ENCODE peak calls at places on chromosomes 12 and 14, in four cellular contexts. V is fibroblast of pulmonary artery, J is fibroblast of mammary gland, Z is choroid plexus epithelial cell. P is an unnamed sample.

GRCh38 chr14:101113108-101113612 is 209.6 kb upstream of the RTL1 start:
- DNase-seq in V (no peak), J (no peak), Z (no peak), P (no peak)

GRCh38 chr12:48995061-48995879 is 3.9 kb downstream of the DDN start:
- DNase-seq in V (peak), J (peak), Z (peak), P (peak)

GRCh38 chr12:111842556-111843396 is 748 bp downstream of the MAPKAPK5 start:
- DNase-seq in V (no peak), J (peak), Z (peak), P (no peak)

GRCh38 chr12:99152337-99152736 is 495.2 kb upstream of the GARIN6 start:
- DNase-seq in V (no peak), J (no peak), Z (no peak), P (no peak)

GRCh38 chr12:6161124-6161882 is 36.8 kb upstream of the VWF start:
- DNase-seq in V (peak), J (peak), Z (peak), P (no peak)

GRCh38 chr14:22849212-22849819 is 12.9 kb downstream of the MMP14 start:
- DNase-seq in V (peak), J (peak), Z (peak), P (no peak)

GRCh38 chr12:95836185-95836609 is 22.6 kb upstream of the SNRPF start:
- DNase-seq in V (peak), J (peak), Z (no peak), P (no peak)

GRCh38 chr12:64618953-64619590 is 8.8 kb downstream of the RASSF3 start:
- DNase-seq in V (peak), J (peak), Z (peak), P (no peak)

GRCh38 chr14:93880025-93880820 is 46.9 kb upstream of the FAM181A start:
- DNase-seq in V (no peak), J (peak), Z (peak), P (no peak)

GRCh38 chr14:71658261-71658860 is 273.9 kb upstream of the RGS6 start:
- DNase-seq in V (no peak), J (peak), Z (peak), P (no peak)

GRCh38 chr14:100423421-100424010 is 100.4 kb downstream of the SLC25A47 start:
- DNase-seq in V (no peak), J (no peak), Z (peak), P (no peak)

GRCh38 chr12:1313906-1314305 is 280.5 kb downstream of the FBXL14 start:
- DNase-seq in V (no peak), J (no peak), Z (no peak), P (no peak)

GRCh38 chr14:104359969-104360442 is 219.6 kb upstream of the C14orf180 start:
- DNase-seq in V (no peak), J (no peak), Z (no peak), P (no peak)

GRCh38 chr12:68831751-68832503 is 23.9 kb downstream of the MDM2 start:
- DNase-seq in V (no peak), J (no peak), Z (no peak), P (no peak)

GRCh38 chr12:124433906-124434305 is 133.5 kb downstream of the NCOR2 start:
- DNase-seq in V (no peak), J (no peak), Z (no peak), P (no peak)

GRCh38 chr12:4482936-4483335 is 37.3 kb upstream of the FGF6 start:
- DNase-seq in V (no peak), J (no peak), Z (no peak), P (no peak)

GRCh38 chr14:51780741-51781140 is 79.7 kb upstream of the GNG2 start:
- DNase-seq in V (peak), J (peak), Z (peak), P (peak)

GRCh38 chr12:57134949-57135348 is 6.7 kb downstream of the LRP1 start:
- DNase-seq in V (no peak), J (peak), Z (no peak), P (no peak)

GRCh38 chr14:44372807-44373497 is 134.1 kb downstream of the FSCB start:
- DNase-seq in V (no peak), J (no peak), Z (no peak), P (no peak)

GRCh38 chr12:108744021-108744897 is 12.9 kb upstream of the CORO1C start:
- DNase-seq in V (no peak), J (no peak), Z (no peak), P (no peak)

GRCh38 chr12:98738539-98738938 is 93.4 kb downstream of the APAF1 start:
- DNase-seq in V (no peak), J (no peak), Z (no peak), P (no peak)

GRCh38 chr12:96242597-96242996 is 48.4 kb downstream of the ELK3 start:
- DNase-seq in V (no peak), J (no peak), Z (no peak), P (no peak)

GRCh38 chr14:72111921-72112320 is 179.7 kb downstream of the RGS6 start:
- DNase-seq in V (no peak), J (no peak), Z (no peak), P (no peak)

GRCh38 chr14:75928587-75929230 is 53.1 kb downstream of the TGFB3 start:
- DNase-seq in V (peak), J (peak), Z (peak), P (no peak)

DNA sequence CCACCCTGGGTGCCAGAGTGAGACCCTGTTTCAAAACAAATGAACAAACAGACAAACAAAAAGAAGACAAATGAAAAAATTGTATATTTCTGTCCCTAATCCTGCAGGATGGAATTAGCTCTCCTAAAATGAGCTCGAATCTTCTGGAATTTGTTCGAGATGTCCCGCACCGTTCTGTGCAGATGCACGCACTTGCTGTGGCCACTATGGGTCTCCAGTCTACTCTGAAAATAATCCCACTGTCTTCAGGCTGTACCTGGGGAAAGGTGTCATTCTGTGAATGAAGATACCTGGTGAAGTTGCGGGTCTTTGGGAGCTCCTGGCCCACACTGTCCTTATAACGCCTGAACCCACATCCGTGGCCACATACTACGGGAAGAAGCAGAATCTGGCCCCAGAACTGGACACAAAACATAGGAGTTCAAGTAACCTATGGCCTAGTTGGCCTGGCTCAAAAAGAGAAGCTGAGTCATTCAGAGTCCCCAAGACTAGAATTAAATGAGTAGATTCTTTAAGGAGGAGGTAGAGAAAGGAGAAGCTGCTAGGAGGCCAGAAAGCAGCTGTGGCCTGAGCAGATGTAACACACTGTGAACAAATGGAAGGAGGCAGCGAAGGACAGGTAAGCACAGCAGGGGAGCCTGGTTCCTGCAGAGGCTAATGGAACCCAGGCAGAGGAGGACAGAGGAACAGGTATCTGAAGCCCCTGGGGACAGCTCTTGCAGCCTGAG is 108.6 kb downstream of the FOXN3 start:
- DNase-seq in V (no peak), J (peak), Z (peak), P (no peak)
- TF ChIP-seq CTCF in V (no peak), J (no peak), Z (no peak), P (no peak)

GRCh38 chr12:110335481-110336045 is 54.5 kb downstream of the ATP2A2 start:
- DNase-seq in V (no peak), J (no peak), Z (no peak), P (no peak)
- TF ChIP-seq CTCF in V (no peak), J (no peak), Z (no peak), P (no peak)

GRCh38 chr14:96108061-96108795 is 69.1 kb downstream of the C14orf132 start:
- DNase-seq in V (no peak), J (no peak), Z (no peak), P (no peak)
- TF ChIP-seq CTCF in V (no peak), J (no peak), Z (no peak), P (no peak)

DNA sequence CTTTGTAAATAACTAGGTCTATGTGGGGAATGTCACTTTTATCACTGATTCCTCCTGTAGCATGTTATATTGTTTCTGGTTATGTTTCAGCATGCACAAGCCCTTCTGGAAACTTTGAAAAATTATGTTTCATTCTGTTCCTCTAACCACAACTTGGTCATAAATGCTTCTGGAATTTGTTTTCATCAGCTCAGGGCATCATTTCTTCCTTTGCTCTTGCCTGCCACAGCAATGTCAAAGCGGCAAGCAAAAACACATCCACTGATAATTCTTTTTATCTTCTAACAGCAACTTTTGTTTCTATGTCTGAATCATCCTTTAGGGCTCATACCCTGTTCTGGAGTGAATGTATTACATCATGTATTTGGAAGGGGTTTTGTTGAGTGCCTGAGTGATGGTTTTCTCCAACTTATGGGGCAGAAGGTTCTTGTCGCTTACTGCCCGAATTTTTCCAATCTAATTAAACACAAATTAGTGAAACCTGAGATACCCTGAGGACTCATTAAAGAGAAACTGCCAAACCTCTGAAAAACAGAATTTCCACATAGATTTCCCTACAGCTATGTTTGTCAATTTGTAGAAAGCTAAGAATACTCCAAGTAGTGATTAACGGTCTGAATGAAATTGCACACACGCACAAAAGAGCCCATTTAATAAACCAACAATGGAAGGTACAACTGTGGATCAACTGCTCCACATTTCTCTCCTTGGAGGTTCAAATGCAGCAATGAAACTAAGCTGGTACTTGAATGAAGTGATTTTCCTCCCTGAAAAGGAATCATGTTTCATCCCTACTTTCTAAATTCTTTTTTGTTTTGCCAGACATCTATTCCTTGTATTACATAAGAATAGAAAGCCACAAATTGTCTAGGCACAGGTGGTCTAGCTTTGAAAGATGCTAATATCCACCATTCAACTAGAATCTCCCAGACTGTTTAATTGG is 173.5 kb upstream of the KRR1 start:
- DNase-seq in V (peak), J (peak), Z (peak), P (no peak)
- TF ChIP-seq CTCF in V (no peak), J (no peak), Z (no peak), P (no peak)

GRCh38 chr12:117098361-117099217 is 627 bp downstream of the TESC start:
- DNase-seq in V (no peak), J (no peak), Z (no peak), P (peak)

GRCh38 chr12:117101953-117102833 is 3.0 kb upstream of the TESC start:
- DNase-seq in V (no peak), J (no peak), Z (no peak), P (no peak)

GRCh38 chr12:117098071-117098360 is 1.2 kb downstream of the TESC start:
- DNase-seq in V (no peak), J (no peak), Z (no peak), P (no peak)

GRCh38 chr12:117100851-117101673 is 1.8 kb upstream of the TESC start:
- DNase-seq in V (no peak), J (no peak), Z (no peak), P (no peak)

DNA sequence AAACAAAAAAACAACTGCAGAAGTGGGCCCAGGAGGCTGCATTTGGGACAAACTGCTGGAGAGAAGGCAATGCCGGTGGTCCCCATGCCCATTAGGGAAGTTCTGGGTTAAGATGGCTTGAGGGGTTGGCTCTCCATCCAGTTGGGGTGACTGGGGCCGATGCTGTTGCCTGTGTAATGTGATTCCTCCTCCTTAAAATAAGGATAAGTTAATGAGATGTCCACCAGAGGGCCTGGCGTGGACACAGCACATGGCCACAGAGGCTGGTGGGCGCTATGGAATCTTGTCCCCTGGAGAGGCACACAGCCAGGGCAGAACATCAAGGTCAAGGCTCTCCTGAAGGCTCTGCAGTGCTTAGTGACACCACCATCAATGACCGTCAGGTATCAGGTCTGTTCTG is 1.0 kb upstream of the TESC start:
- DNase-seq in V (peak), J (peak), Z (peak), P (peak)
- TF ChIP-seq CTCF in V (peak), J (peak), Z (peak), P (peak)

GRCh38 chr14:30532264-30532663 is 26.7 kb upstream of the G2E3 start:
- DNase-seq in V (peak), J (peak), Z (no peak), P (no peak)

GRCh38 chr14:30528778-30529642 is 29.9 kb upstream of the G2E3 start:
- DNase-seq in V (no peak), J (no peak), Z (no peak), P (no peak)

GRCh38 chr14:30528119-30528518 is 30.8 kb upstream of the G2E3 start:
- DNase-seq in V (peak), J (no peak), Z (no peak), P (no peak)

GRCh38 chr14:30525833-30526232 is 33.1 kb upstream of the G2E3 start:
- DNase-seq in V (no peak), J (peak), Z (peak), P (no peak)

GRCh38 chr14:30527196-30527595 is 31.8 kb upstream of the G2E3 start:
- DNase-seq in V (no peak), J (no peak), Z (no peak), P (no peak)
- TF ChIP-seq CTCF in V (no peak), J (no peak), Z (no peak), P (no peak)

GRCh38 chr12:38053113-38053512 is 263.5 kb upstream of the ALG10B start:
- DNase-seq in V (no peak), J (no peak), Z (no peak), P (no peak)

GRCh38 chr12:38056701-38057689 is 259.6 kb upstream of the ALG10B start:
- DNase-seq in V (no peak), J (no peak), Z (no peak), P (no peak)

DNA sequence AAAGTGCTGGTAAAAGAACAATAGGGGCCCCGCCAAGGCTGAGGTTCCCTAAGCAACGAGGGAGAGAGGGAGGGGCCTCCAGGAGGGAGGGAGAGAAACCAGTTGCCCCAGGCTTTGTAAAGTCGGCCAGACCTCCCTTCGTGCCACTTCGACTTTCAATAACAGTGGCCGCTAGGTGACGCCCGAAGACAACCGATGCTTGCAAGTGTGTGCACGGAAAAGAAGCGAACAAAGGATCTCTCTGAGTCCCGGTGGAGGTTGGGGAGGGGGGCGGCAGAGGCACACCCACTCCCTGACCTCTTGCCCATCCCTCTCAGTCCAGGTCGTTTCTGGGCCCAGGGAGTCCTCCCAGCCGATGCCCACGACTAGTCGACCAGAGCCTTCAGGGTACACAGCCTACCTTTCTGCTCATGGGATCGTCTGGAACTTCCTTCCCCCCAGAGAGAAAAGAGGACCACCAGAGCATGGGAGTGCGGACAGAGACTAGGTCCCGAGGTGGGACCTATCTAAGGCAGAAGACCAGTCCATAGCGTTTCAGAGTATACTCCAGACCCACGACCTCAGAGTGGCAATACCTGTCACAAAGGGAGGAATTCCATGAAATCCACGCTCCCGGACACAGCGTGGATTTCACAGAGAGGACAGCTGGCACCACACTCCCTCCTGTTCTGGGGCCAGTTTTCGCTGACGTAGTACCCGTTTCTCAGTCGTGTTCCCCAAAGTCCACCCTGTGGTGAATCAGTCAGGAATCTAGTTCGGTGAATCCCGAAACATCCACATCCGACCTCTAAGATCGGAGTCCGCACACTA is 262.7 kb upstream of the ALG10B start:
- DNase-seq in V (no peak), J (no peak), Z (no peak), P (no peak)
- TF ChIP-seq CTCF in V (no peak), J (no peak), Z (no peak), P (no peak)

GRCh38 chr12:132481771-132482745 is 7.9 kb upstream of the FBRSL1 start:
- DNase-seq in V (no peak), J (no peak), Z (no peak), P (no peak)
- TF ChIP-seq CTCF in V (no peak), J (no peak), Z (no peak), P (no peak)